ENCODE peak calls at places on chromosomes 3 and 15, in four cellular contexts. Y, P, X and H are unnamed samples.

GRCh38 chr15:36498922-36499321 is 80.5 kb upstream of the CDIN1 start:
- DNase-seq in Y (no peak), P (no peak), X (no peak), H (no peak)

GRCh38 chr3:149585401-149585726 is 72.5 kb downstream of the WWTR1 start:
- DNase-seq in P (no peak), Y (no peak), X (no peak), H (peak; percentile 90)

GRCh38 chr15:63070681-63071129 is 28.2 kb downstream of the TPM1 start:
- DNase-seq in X (no peak), Y (no peak), P (no peak), H (peak; percentile 25)

GRCh38 chr3:124701687-124702086 is 28.6 kb upstream of the UMPS start:
- DNase-seq in Y (peak; percentile 16), P (no peak), X (no peak), H (no peak)

GRCh38 chr3:45688194-45688881 is 858 bp upstream of the SACM1L start:
- DNase-seq in P (peak; percentile 66), X (no peak), Y (peak; percentile 29), H (no peak)

GRCh38 chr15:69578792-69579587 is 126.4 kb downstream of the RPLP1 start:
- DNase-seq in Y (no peak), P (no peak), X (no peak), H (no peak)

GRCh38 chr3:71560665-71561064 is 22.9 kb downstream of the FOXP1 start:
- DNase-seq in Y (no peak), P (no peak), X (no peak), H (no peak)

GRCh38 chr15:35886765-35887164 is 340.8 kb upstream of the DPH6 start:
- DNase-seq in X (no peak), Y (no peak), P (no peak), H (no peak)

GRCh38 chr3:185270262-185270955 is 16.6 kb upstream of the EHHADH start:
- DNase-seq in P (peak; percentile 54), X (no peak), Y (peak; percentile 50), H (no peak)

DNA sequence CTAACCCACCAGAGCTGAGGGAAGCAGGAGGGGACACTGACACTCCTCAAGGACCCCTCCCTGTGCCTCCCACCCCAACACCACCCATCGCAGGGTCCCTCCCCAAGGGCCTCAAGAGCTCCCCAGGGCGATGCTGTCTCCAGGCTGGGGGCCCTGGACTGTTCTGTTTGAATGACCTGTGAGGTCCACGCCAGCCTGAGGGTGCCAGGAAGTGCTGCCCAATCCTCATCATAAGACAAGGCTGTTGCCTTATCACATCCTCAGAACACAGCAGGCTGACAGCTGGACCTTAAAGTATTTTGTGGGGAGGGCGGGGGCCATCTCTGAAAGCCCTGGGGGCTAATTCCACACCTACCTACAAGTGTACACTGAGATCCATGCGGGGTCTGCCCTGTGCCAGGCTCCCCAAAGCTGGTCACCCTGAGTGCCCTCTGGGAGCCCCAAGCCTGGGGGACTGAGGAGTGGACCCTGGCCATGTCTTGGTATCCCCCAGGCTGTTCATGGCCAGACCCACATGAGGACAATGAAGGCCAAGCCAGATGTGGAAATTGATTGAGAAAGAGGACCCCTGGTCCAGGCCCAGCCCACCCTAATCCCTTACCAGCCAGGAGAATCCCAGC is 23.8 kb upstream of the GOLGA6C start:
- DNase-seq in Y (no peak), P (no peak), X (no peak), H (no peak)
- TF ChIP-seq ZBTB33 in Y (no peak), P (no peak), X (no peak), H (no peak)

DNA sequence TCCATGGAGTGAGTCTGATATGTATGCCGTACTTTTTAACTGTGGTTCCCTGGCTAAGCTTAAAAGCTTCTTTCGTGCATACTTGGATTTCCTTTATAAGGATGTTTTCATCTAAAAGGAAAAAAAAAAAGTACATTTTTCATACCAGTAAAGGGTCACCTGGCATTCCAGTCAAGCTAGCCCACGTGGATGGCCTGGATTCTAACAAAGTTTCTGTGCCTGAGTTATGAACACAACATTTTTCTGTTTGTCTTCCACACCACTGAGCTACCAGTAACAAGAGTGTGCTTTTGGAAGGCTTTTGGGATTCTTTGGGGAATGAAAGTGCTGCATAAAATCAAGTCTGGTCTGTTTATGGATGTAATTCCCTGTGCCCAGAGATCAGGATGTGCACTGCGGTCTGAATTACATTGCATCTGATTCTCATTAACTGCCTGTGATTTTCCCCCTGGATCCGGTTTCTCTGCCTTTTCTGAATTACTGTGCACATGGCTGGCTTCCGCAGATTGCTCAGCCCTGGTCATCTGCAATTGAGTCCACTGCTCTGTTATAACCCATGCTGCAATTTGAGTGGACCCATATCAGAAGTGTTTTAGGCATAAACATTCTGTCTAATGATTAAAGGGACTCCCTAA is 38.3 kb upstream of the MAGI1 start:
- DNase-seq in Y (no peak), P (no peak), X (no peak), H (no peak)
- TF ChIP-seq ZNF274 in Y (no peak), P (no peak), X (no peak), H (no peak)

DNA sequence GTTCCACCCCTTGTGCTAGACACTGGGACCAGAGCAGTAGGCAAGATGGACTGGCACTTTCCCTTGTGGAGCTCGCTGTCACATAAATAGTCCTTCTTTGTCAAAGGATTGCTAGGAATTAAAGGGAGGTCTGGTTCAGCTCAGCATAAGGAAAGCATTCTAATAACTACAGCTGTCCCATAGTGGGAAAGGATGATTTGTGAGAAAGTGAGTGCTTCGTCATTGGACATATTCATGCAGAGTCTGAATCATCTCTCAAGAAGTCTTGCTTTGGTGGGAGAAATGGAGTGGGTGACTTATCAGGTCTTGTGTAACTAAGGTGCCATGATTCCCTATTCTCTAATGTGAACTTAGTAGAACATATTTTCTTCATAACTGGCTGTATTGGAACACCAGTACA is 14.7 kb downstream of the PPARG start:
- DNase-seq in Y (no peak), X (no peak), P (no peak), H (no peak)
- TF ChIP-seq ZBTB33 in Y (no peak), X (no peak), P (no peak), H (no peak)

DNA sequence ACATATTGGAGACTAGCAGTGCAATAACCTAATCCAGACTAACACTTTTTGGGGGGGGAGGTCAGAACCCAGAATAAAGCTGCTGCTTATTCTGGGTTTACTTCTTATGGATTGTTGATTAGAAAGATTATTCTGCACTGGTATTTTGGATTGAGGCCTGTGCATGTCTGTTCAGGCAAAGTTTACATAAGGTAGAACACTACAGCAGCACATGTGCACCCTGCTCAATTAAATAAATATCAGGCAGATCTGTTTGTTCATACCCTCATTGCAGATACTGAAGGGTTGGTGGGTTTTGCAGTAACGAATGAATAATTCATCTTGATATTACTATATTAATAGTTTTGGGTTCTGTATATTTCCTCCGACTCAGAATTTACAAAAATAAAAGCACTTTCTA is 19.1 kb downstream of the ARIH1 start:
- DNase-seq in P (no peak), X (no peak), Y (no peak), H (no peak)
- TF ChIP-seq ZNF274 in P (no peak), X (no peak), Y (no peak), H (no peak)

GRCh38 chr3:10725067-10725466 is 91.0 kb upstream of the SLC6A11 start:
- DNase-seq in P (no peak), X (no peak), Y (no peak), H (no peak)
- TF ChIP-seq ZBTB33 in P (no peak), X (no peak), Y (no peak), H (no peak)

GRCh38 chr15:39265261-39265660 is 315.6 kb upstream of the THBS1 start:
- DNase-seq in P (no peak), Y (no peak), X (no peak), H (no peak)

GRCh38 chr15:39269821-39270220 is 311.1 kb upstream of the THBS1 start:
- DNase-seq in P (no peak), Y (peak; percentile 51), X (no peak), H (no peak)

GRCh38 chr15:39269352-39269751 is 311.5 kb upstream of the THBS1 start:
- DNase-seq in Y (no peak), X (no peak), P (no peak), H (no peak)

GRCh38 chr15:39267685-39268084 is 313.2 kb upstream of the THBS1 start:
- DNase-seq in X (no peak), Y (no peak), P (no peak), H (no peak)

GRCh38 chr15:39266882-39267281 is 314.0 kb upstream of the THBS1 start:
- DNase-seq in P (no peak), Y (no peak), X (no peak), H (no peak)
- TF ChIP-seq ZNF274 in P (no peak), Y (no peak), X (no peak), H (no peak)

DNA sequence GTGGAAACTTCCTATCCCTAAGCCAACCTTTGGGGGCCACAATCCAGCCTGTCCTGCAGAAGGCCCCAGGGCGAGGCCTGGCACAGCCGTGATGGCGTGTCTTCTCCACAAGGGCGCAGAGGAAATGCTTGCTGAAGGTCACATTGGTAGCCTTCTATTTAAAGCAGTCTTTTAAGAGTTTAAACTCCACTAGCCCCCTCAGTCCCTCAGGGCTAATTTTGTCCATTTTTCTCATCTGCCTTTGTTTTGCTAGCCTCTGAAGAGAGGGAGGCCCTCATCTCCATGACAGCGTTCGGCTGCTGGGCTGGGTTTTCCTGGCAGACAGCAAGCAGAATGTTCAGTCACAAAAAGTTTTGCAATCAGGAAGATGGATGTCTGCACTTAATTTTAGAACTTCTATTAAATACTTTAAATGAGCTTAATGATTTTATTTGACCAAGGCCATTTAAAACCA is 40.8 kb downstream of the RARB start:
- DNase-seq in X (no peak), P (no peak), Y (no peak), H (no peak)
- TF ChIP-seq ZBTB33 in X (no peak), P (no peak), Y (no peak), H (no peak)

GRCh38 chr3:23094890-23095462 is 108.2 kb upstream of the UBE2E2 start:
- DNase-seq in P (no peak), Y (peak; percentile 28), X (peak; percentile 26), H (no peak)
- TF ChIP-seq ZNF274 in P (no peak), Y (no peak), X (no peak), H (no peak)

DNA sequence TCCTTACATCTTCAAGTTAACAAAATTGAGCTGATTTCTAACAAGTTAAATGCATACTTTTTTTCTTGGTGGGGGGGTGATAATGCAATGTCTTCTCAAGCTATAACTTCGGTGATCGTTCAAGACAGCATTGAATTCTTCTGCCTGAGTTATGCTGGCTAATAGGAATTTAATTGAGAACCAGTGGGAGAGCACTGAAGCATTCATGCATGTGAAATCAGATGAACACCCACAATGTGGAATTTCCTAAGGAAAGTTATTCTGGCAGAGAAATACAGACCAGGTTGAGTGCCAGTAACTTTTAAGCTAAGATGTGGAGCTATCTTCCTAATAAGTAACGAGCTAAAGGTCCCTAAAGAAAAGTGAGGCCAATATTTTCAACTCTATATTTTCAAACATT is 3.0 kb downstream of the SPATA16 start:
- DNase-seq in Y (no peak), P (no peak), X (no peak), H (no peak)
- TF ChIP-seq ZBTB33 in Y (no peak), P (no peak), X (no peak), H (no peak)

GRCh38 chr3:100603449-100603848 is 6.0 kb upstream of the ADGRG7 start:
- DNase-seq in P (no peak), Y (peak; percentile 38), X (peak; percentile 41), H (no peak)

GRCh38 chr3:100605358-100605757 is 4.0 kb upstream of the ADGRG7 start:
- DNase-seq in Y (no peak), X (no peak), P (no peak), H (no peak)

GRCh38 chr3:100602506-100603444 is 6.6 kb upstream of the ADGRG7 start:
- DNase-seq in Y (peak; percentile 73), P (no peak), X (peak; percentile 12), H (peak; percentile 35)

GRCh38 chr3:100600181-100601042 is 9.0 kb upstream of the ADGRG7 start:
- DNase-seq in X (no peak), P (no peak), Y (no peak), H (peak; percentile 43)
- TF ChIP-seq ZNF274 in X (no peak), P (no peak), Y (no peak), H (no peak)